ENCODE peak calls at places on chromosomes 7 and 10, in nine cellular contexts. D is AG09319, S is cardiac fibroblast, W is fibroblast of the aortic adventitia, M is GM20000, K is LNCaP clone FGC, V is upper lobe of right lung, G is endothelial cell, R is PC-9. A is an unnamed sample.

GRCh38 chr7:84484502-84485079 is 290.0 kb upstream of the SEMA3A start:
- DNase-seq in D (no peak), S (no peak), W (no peak), M (no peak), K (peak), V (no peak), G (no peak), R (no peak), A (peak)

GRCh38 chr10:38094923-38095574 is 912 bp downstream of the ZNF37A start:
- DNase-seq in D (no peak), S (peak), W (peak), M (peak), K (no peak), V (no peak), G (no peak), R (no peak), A (no peak)

GRCh38 chr10:28850784-28851183 is 173.5 kb downstream of the BAMBI start:
- DNase-seq in D (no peak), S (no peak), W (no peak), M (no peak), K (no peak), V (no peak), G (no peak), R (no peak), A (no peak)

GRCh38 chr10:22531008-22531407 is 183.4 kb downstream of the PIP4K2A start:
- DNase-seq in D (no peak), S (no peak), W (no peak), M (no peak), K (no peak), V (no peak), G (no peak), R (no peak), A (no peak)

GRCh38 chr10:52900564-52900963 is 128.0 kb upstream of the MBL2 start:
- DNase-seq in D (no peak), S (no peak), W (no peak), M (no peak), K (no peak), V (no peak), G (no peak), R (no peak), A (no peak)

GRCh38 chr7:47380325-47381131 is 201.4 kb downstream of the TNS3 start:
- DNase-seq in D (no peak), S (peak), W (peak), M (no peak), K (no peak), V (peak), G (no peak), R (peak), A (no peak)

GRCh38 chr10:97188234-97188847 is 2.6 kb upstream of the SLIT1 start:
- DNase-seq in D (no peak), S (no peak), W (no peak), M (no peak), K (no peak), V (peak), G (no peak), R (no peak), A (no peak)

GRCh38 chr7:34041716-34042115 is 136.4 kb downstream of the BMPER start:
- DNase-seq in D (no peak), S (peak), W (peak), M (no peak), K (no peak), V (no peak), G (no peak), R (no peak), A (peak)

GRCh38 chr7:11427686-11428273 is 404.2 kb downstream of the THSD7A start:
- DNase-seq in D (peak), S (peak), W (peak), M (peak), K (peak), V (no peak), G (peak), R (no peak), A (peak)

GRCh38 chr10:116730464-116731260 is 11.7 kb downstream of the HSPA12A start:
- DNase-seq in D (no peak), S (no peak), W (no peak), M (no peak), K (no peak), V (no peak), G (no peak), R (no peak), A (no peak)

GRCh38 chr10:24480447-24480846 is 243.2 kb downstream of the ARHGAP21 start:
- DNase-seq in D (no peak), S (no peak), W (no peak), M (no peak), K (no peak), V (no peak), G (no peak), R (no peak), A (no peak)

GRCh38 chr7:69968969-69969368 is 370.7 kb downstream of the AUTS2 start:
- DNase-seq in D (no peak), S (no peak), W (no peak), M (no peak), K (no peak), V (no peak), G (no peak), R (no peak), A (no peak)

GRCh38 chr7:77799078-77799964 is 748 bp downstream of the PHTF2 start:
- DNase-seq in D (no peak), S (peak), W (peak), M (peak), K (no peak), V (peak), G (peak), R (peak), A (no peak)
- TF ChIP-seq CTCF in D (no peak), S (no peak), W (no peak), M (no peak), K (no peak), V (no peak), G (peak), R (peak), A (peak)

GRCh38 chr10:104337985-104338735 is at the start of gene ITPRIP:
- DNase-seq in D (no peak), S (peak), W (peak), M (peak), K (no peak), V (peak), G (peak), R (peak), A (peak)
- TF ChIP-seq CTCF in D (peak), S (no peak), W (peak), M (no peak), K (no peak), V (peak), G (no peak), R (no peak), A (peak)

DNA sequence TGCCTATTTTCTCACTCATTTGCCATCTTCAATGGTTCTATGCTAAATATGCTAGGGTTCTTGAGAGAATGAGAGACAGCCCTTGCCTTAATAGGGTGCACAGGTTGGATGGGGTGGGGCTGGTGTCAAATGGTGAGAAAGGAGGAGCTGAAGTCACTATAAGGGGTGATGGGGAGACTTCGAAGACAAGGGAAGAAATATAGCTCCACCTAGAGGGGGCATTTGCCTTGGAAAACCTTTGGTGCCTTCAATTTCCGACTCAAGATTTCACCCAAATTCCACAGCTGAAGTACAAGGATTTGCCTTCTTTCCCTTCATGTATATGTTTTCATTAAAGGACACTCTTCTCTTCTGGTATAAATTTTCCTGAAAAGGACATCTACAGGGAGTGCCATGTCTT is 5.6 kb downstream of the PTN start:
- DNase-seq in D (no peak), S (no peak), W (no peak), M (no peak), K (no peak), V (no peak), G (no peak), R (no peak), A (no peak)
- TF ChIP-seq CTCF in D (no peak), S (no peak), W (no peak), M (no peak), K (peak), V (no peak), G (no peak), R (peak), A (peak)

GRCh38 chr7:39525926-39526325 is 40.3 kb upstream of the YAE1 start:
- DNase-seq in D (no peak), S (peak), W (no peak), M (no peak), K (no peak), V (no peak), G (no peak), R (no peak), A (no peak)

GRCh38 chr7:39527951-39528350 is 38.3 kb upstream of the YAE1 start:
- DNase-seq in D (no peak), S (no peak), W (peak), M (no peak), K (no peak), V (no peak), G (no peak), R (no peak), A (no peak)

GRCh38 chr7:39529582-39529981 is 36.6 kb upstream of the YAE1 start:
- DNase-seq in D (no peak), S (no peak), W (no peak), M (no peak), K (no peak), V (no peak), G (no peak), R (no peak), A (no peak)

GRCh38 chr7:39527296-39527695 is 38.9 kb upstream of the YAE1 start:
- DNase-seq in D (no peak), S (peak), W (peak), M (no peak), K (no peak), V (no peak), G (no peak), R (no peak), A (no peak)

GRCh38 chr7:39526676-39527075 is 39.5 kb upstream of the YAE1 start:
- DNase-seq in D (no peak), S (no peak), W (no peak), M (no peak), K (no peak), V (no peak), G (no peak), R (no peak), A (no peak)
- TF ChIP-seq CTCF in D (no peak), S (no peak), W (no peak), M (no peak), K (no peak), V (no peak), G (no peak), R (no peak), A (no peak)

GRCh38 chr7:30912454-30912985 is 867 bp downstream of the AQP1 start:
- DNase-seq in D (no peak), S (no peak), W (no peak), M (no peak), K (no peak), V (no peak), G (no peak), R (no peak), A (no peak)

GRCh38 chr7:30910369-30911073 is 1.1 kb upstream of the AQP1 start:
- DNase-seq in D (no peak), S (no peak), W (no peak), M (no peak), K (no peak), V (no peak), G (no peak), R (no peak), A (no peak)

GRCh38 chr7:30911133-30911532 is 520 bp upstream of the AQP1 start:
- DNase-seq in D (no peak), S (no peak), W (no peak), M (no peak), K (no peak), V (no peak), G (no peak), R (no peak), A (no peak)

GRCh38 chr7:30912021-30912420 is 368 bp downstream of the AQP1 start:
- DNase-seq in D (no peak), S (no peak), W (no peak), M (no peak), K (no peak), V (no peak), G (no peak), R (no peak), A (no peak)

GRCh38 chr7:30911561-30911969 is at the start of gene AQP1:
- DNase-seq in D (no peak), S (peak), W (peak), M (no peak), K (no peak), V (peak), G (no peak), R (no peak), A (no peak)
- TF ChIP-seq CTCF in D (no peak), S (no peak), W (no peak), M (no peak), K (no peak), V (no peak), G (no peak), R (no peak), A (no peak)

GRCh38 chr7:101602484-101603241 is 26.4 kb downstream of the MYL10 start:
- DNase-seq in D (peak), S (peak), W (peak), M (peak), K (peak), V (peak), G (peak), R (peak), A (peak)
- TF ChIP-seq CTCF in D (peak), S (peak), W (peak), M (peak), K (peak), V (peak), G (peak), R (peak), A (peak)

GRCh38 chr10:4265964-4266363 is 481.0 kb upstream of the KLF6 start:
- DNase-seq in D (no peak), S (no peak), W (no peak), M (no peak), K (no peak), V (no peak), G (no peak), R (no peak), A (no peak)

GRCh38 chr10:4264466-4264865 is 479.5 kb upstream of the KLF6 start:
- DNase-seq in D (no peak), S (no peak), W (no peak), M (no peak), K (no peak), V (no peak), G (no peak), R (no peak), A (no peak)

GRCh38 chr10:4270116-4270515 is 485.1 kb upstream of the KLF6 start:
- DNase-seq in D (peak), S (peak), W (peak), M (no peak), K (no peak), V (no peak), G (no peak), R (peak), A (peak)

GRCh38 chr10:4266387-4267083 is 481.5 kb upstream of the KLF6 start:
- DNase-seq in D (no peak), S (peak), W (peak), M (no peak), K (no peak), V (no peak), G (no peak), R (no peak), A (no peak)

DNA sequence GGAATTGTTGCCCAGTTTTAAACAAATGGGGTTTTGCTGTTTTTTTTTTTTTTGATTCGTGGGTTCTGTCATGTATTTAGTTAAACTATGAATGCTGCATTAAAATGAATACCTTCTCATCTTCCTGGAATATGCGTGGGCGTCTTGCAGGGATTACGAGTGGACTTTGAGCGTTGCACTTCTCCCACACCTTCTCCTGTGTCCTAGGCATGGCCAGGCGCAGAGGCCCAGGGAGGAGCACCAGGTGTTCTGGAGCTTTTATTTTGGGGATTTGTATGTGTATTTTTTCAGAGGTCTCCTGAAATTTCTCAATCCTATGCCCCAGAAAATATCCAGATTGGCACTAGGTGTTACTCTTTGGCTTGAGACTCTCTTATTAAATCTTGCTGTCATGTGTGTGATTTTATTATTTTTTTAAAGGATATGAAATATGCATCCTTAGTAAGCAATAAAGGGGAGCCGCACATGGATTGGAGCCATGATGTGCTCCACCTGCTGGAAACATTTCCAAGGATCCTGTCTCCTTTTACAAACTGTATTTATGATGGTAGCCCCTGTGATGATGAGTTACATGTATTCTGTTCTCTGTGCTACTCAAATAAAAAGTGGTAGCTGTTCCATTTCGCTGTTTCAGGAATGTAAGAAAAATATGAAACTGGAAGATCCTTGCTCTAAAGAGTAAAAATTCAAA is 482.2 kb upstream of the KLF6 start:
- DNase-seq in D (no peak), S (peak), W (no peak), M (no peak), K (no peak), V (no peak), G (no peak), R (no peak), A (no peak)
- TF ChIP-seq CTCF in D (no peak), S (peak), W (no peak), M (no peak), K (peak), V (no peak), G (no peak), R (peak), A (peak)

DNA sequence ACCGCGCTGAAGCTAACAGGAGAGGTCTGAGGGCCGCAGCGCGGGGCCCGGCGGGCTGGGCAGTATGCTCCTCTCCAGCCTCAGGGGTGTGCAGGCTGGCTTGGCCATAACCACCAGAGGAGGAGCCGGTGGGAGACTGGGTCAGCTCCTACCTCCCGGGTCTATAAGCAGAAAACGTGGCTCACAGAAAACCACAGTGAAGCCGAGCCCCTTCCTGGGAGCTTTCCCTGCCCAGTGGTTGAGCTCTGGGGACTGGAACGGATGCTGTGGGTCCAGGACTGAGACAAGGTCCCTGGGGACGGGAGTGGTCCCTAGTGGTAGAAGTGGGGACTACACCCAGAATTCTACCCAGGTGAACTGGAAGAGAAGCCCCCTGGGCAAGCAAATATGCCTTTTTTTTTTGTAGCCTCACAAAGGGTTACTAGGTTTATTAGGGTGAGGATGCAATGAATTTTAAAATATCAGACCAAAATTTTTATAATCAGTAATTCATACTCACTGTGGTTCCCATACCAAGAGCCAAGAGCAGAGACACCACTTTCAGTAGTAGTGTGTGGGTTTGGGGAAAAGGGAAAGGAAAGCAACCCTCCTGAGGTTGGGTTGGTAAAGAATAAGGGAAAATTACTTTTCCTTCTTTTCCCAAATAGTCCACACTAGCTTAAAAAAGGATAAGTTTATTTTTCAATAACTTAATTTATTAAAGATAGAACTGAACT is 67.9 kb upstream of the PRKCQ start:
- DNase-seq in D (no peak), S (no peak), W (no peak), M (peak), K (no peak), V (peak), G (peak), R (peak), A (no peak)
- TF ChIP-seq CTCF in D (peak), S (peak), W (peak), M (no peak), K (peak), V (peak), G (peak), R (peak), A (peak)

DNA sequence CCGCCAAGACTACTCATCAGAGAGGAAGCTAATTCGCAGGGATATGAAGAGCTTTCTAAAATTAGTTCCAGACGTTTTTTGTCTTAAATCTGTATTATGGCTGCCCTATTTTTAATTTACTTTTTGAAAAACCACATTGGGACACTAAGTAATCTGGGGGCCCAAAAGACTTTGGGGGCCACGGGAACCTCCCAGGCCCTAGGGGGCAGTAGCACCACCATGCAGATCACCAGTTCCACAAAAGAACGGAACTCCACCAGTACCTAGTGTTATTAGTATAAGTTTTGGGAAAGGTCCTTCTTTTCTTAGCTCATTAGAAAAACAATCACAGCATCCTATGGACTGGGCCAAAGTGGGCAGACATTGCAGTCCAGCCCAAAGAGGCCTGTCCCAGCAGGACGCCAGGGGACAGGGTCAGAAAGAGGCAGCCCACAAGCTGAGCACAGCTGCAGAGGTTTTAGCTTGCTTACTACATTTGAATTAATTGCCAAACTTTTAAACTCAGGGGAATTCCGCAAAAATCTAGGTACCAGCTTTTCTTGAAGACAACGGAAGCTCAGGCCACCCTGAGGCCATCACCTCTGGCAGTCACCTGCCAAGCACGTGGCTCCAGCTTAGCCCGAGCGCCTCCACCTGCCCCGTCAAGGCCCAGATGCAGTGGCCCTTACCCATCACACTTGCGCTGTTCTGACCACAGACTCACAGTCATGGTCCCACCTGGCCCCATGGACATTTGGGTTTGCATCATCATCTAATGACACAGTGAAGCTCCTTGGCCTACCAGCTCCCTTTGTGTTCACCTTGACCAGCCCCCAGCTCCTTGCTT is 74.8 kb downstream of the PARP12 start:
- DNase-seq in D (no peak), S (no peak), W (no peak), M (no peak), K (no peak), V (no peak), G (no peak), R (no peak), A (no peak)
- TF ChIP-seq CTCF in D (no peak), S (no peak), W (no peak), M (no peak), K (no peak), V (no peak), G (no peak), R (no peak), A (no peak)

DNA sequence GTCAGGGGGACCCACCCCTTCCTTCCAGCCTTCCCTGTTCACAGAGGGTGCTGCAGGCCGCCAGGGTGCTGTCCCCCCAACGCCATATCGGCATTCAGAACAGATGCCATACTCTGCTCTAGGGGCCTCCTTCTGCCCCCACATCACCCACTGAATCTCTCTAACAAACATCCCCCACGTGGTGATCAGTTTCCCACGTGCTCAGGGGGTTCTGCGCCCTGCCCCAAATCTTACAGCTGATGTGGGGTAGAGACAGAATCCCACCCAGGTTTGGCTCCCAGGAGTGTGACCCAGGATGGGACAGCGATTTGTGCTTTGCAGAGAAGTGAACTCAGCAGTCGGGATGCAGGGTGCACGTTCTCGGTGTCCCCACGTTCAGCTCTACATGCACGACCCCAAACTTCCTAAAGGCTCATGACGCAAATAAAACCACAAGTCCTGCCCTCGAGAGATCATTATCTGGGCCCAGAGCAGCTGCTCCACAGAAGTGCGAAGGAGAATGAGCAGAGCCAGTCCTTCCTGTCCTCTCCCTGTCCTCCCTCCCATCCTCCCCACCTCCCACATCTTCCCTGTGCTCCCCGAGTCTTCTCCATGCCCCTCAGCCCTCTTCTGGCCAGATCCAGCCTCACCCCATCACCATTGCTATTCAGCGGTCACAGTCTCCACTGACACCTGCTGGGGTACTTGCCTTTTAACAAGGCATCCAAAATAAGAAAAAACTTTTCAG is 423.4 kb downstream of the DNAJB6 start:
- DNase-seq in D (no peak), S (no peak), W (no peak), M (no peak), K (no peak), V (no peak), G (no peak), R (no peak), A (no peak)
- TF ChIP-seq CTCF in D (no peak), S (no peak), W (no peak), M (no peak), K (peak), V (no peak), G (no peak), R (no peak), A (no peak)

A was measured in HFFc6.